ENCODE peak calls at places on chromosomes 11 and 22, in five cellular contexts. One of them, this sample, is unnamed.

GRCh38 chr22:43151251-43152000 is at the start of gene TSPO:
- DNase-seq in PC-9: peak
- DNase-seq in lower lobe of right lung: peak
- DNase-seq in suprapubic skin: peak
- DNase-seq in NB4: peak
- DNase-seq in this sample: peak

GRCh38 chr11:123062892-123063395 is 1.0 kb upstream of the HSPA8 start:
- DNase-seq in lower lobe of right lung: no peak
- DNase-seq in NB4: peak
- DNase-seq in PC-9: no peak
- DNase-seq in suprapubic skin: no peak
- DNase-seq in this sample: no peak

GRCh38 chr22:27632451-27633295 is 168.9 kb downstream of the MN1 start:
- DNase-seq in NB4: no peak
- DNase-seq in PC-9: no peak
- DNase-seq in lower lobe of right lung: no peak
- DNase-seq in suprapubic skin: no peak
- DNase-seq in this sample: no peak

GRCh38 chr11:2091112-2091746 is 48.0 kb downstream of the IGF2 start:
- DNase-seq in PC-9: no peak
- DNase-seq in lower lobe of right lung: peak
- DNase-seq in suprapubic skin: no peak
- DNase-seq in NB4: no peak
- DNase-seq in this sample: peak

GRCh38 chr11:30889116-30889765 is 303.1 kb upstream of the MPPED2 start:
- DNase-seq in PC-9: no peak
- DNase-seq in lower lobe of right lung: no peak
- DNase-seq in NB4: no peak
- DNase-seq in suprapubic skin: no peak
- DNase-seq in this sample: no peak

GRCh38 chr11:50298182-50298988 is 265.7 kb downstream of the OR4C45 start:
- DNase-seq in NB4: no peak
- DNase-seq in suprapubic skin: no peak
- DNase-seq in lower lobe of right lung: no peak
- DNase-seq in PC-9: no peak
- DNase-seq in this sample: no peak

GRCh38 chr22:50301581-50301991 is 5.9 kb downstream of the PLXNB2 start:
- DNase-seq in NB4: no peak
- DNase-seq in lower lobe of right lung: no peak
- DNase-seq in suprapubic skin: no peak
- DNase-seq in PC-9: no peak
- DNase-seq in this sample: no peak

GRCh38 chr11:130213143-130213978 is 53.8 kb downstream of the ST14 start:
- DNase-seq in lower lobe of right lung: peak
- DNase-seq in suprapubic skin: peak
- DNase-seq in NB4: peak
- DNase-seq in PC-9: peak
- DNase-seq in this sample: peak

GRCh38 chr11:79236541-79236971 is 204.3 kb downstream of the TENM4 start:
- DNase-seq in lower lobe of right lung: no peak
- DNase-seq in suprapubic skin: no peak
- DNase-seq in NB4: no peak
- DNase-seq in PC-9: no peak
- DNase-seq in this sample: no peak

GRCh38 chr11:134288486-134288885 is 12.3 kb downstream of the GLB1L3 start:
- DNase-seq in NB4: no peak
- DNase-seq in PC-9: no peak
- DNase-seq in lower lobe of right lung: no peak
- DNase-seq in suprapubic skin: no peak
- DNase-seq in this sample: no peak

GRCh38 chr11:106461839-106462545 is 384.5 kb downstream of the AASDHPPT start:
- DNase-seq in lower lobe of right lung: no peak
- DNase-seq in PC-9: no peak
- DNase-seq in suprapubic skin: no peak
- DNase-seq in NB4: no peak
- DNase-seq in this sample: no peak

GRCh38 chr11:114080219-114080618 is 20.7 kb downstream of the ZBTB16 start:
- DNase-seq in NB4: peak
- DNase-seq in suprapubic skin: no peak
- DNase-seq in lower lobe of right lung: no peak
- DNase-seq in PC-9: no peak
- DNase-seq in this sample: no peak

GRCh38 chr11:88341852-88342251 is 4.3 kb upstream of the CTSC start:
- DNase-seq in lower lobe of right lung: no peak
- DNase-seq in suprapubic skin: no peak
- DNase-seq in NB4: no peak
- DNase-seq in PC-9: no peak
- DNase-seq in this sample: no peak
- TF ChIP-seq CTCF in lower lobe of right lung: no peak
- TF ChIP-seq CTCF in suprapubic skin: no peak
- TF ChIP-seq CTCF in NB4: no peak
- TF ChIP-seq CTCF in PC-9: no peak
- TF ChIP-seq CTCF in this sample: no peak

GRCh38 chr22:37166675-37167066 is 17.0 kb upstream of the IL2RB start:
- DNase-seq in lower lobe of right lung: peak
- DNase-seq in PC-9: peak
- DNase-seq in suprapubic skin: peak
- DNase-seq in NB4: peak
- DNase-seq in this sample: no peak

GRCh38 chr22:37167176-37167980 is 17.7 kb upstream of the IL2RB start:
- DNase-seq in lower lobe of right lung: peak
- DNase-seq in suprapubic skin: peak
- DNase-seq in PC-9: no peak
- DNase-seq in NB4: no peak
- DNase-seq in this sample: no peak

GRCh38 chr22:37164535-37164887 is 14.8 kb upstream of the IL2RB start:
- DNase-seq in suprapubic skin: no peak
- DNase-seq in NB4: no peak
- DNase-seq in PC-9: no peak
- DNase-seq in lower lobe of right lung: no peak
- DNase-seq in this sample: no peak

GRCh38 chr22:37165066-37165465 is 15.3 kb upstream of the IL2RB start:
- DNase-seq in NB4: no peak
- DNase-seq in lower lobe of right lung: peak
- DNase-seq in suprapubic skin: no peak
- DNase-seq in PC-9: no peak
- DNase-seq in this sample: no peak

GRCh38 chr22:37165940-37166674 is 16.4 kb upstream of the IL2RB start:
- DNase-seq in PC-9: no peak
- DNase-seq in NB4: no peak
- DNase-seq in lower lobe of right lung: peak
- DNase-seq in suprapubic skin: no peak
- DNase-seq in this sample: no peak
- TF ChIP-seq CTCF in PC-9: no peak
- TF ChIP-seq CTCF in NB4: no peak
- TF ChIP-seq CTCF in lower lobe of right lung: no peak
- TF ChIP-seq CTCF in suprapubic skin: no peak
- TF ChIP-seq CTCF in this sample: no peak

GRCh38 chr11:60240661-60241060 is 2.3 kb downstream of the MS4A4E start:
- DNase-seq in suprapubic skin: no peak
- DNase-seq in PC-9: no peak
- DNase-seq in lower lobe of right lung: no peak
- DNase-seq in NB4: no peak
- DNase-seq in this sample: no peak
- TF ChIP-seq CTCF in suprapubic skin: no peak
- TF ChIP-seq CTCF in PC-9: no peak
- TF ChIP-seq CTCF in lower lobe of right lung: no peak
- TF ChIP-seq CTCF in NB4: no peak
- TF ChIP-seq CTCF in this sample: no peak

GRCh38 chr11:116533186-116533825 is 239.5 kb downstream of the BUD13 start:
- DNase-seq in NB4: no peak
- DNase-seq in lower lobe of right lung: no peak
- DNase-seq in suprapubic skin: peak
- DNase-seq in PC-9: no peak
- DNase-seq in this sample: peak
- TF ChIP-seq CTCF in NB4: no peak
- TF ChIP-seq CTCF in lower lobe of right lung: no peak
- TF ChIP-seq CTCF in suprapubic skin: no peak
- TF ChIP-seq CTCF in PC-9: no peak
- TF ChIP-seq CTCF in this sample: no peak

DNA sequence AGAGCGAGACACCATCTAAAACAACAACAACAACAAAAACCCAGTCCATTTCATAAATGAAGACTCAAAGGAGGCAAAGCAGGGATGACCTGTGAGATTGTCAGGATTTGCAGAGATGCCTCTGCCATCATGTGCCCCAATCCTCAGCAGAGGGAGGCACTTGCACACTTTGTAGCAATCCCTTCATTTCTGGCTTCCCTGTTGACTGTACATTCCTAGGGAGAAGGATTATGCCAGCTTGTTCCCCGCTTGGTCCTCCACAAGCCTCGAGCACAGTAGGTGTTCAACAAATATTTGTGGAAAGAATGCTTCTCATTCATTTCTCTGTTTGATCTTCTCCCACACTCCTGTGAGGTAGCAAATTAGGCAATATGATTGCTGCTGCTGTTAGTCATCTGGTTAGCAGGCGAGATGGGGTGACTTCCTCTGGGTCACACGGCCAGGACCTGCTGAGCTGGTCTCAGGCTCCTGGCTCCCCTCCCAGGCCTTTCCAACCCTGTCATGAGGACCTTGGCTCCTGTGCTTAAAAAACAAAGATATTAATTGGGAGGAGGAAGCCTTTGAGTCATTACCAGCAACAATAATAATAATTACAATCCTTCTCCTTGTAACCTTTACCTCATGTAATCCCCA is 34.1 kb downstream of the LIF start:
- DNase-seq in NB4: peak
- DNase-seq in lower lobe of right lung: peak
- DNase-seq in suprapubic skin: no peak
- DNase-seq in PC-9: peak
- DNase-seq in this sample: peak
- TF ChIP-seq CTCF in NB4: no peak
- TF ChIP-seq CTCF in lower lobe of right lung: no peak
- TF ChIP-seq CTCF in suprapubic skin: no peak
- TF ChIP-seq CTCF in PC-9: no peak
- TF ChIP-seq CTCF in this sample: no peak

GRCh38 chr22:25774575-25775026 is 32.6 kb downstream of the MYO18B start:
- DNase-seq in lower lobe of right lung: no peak
- DNase-seq in PC-9: no peak
- DNase-seq in NB4: no peak
- DNase-seq in suprapubic skin: no peak
- DNase-seq in this sample: no peak
- TF ChIP-seq CTCF in lower lobe of right lung: no peak
- TF ChIP-seq CTCF in PC-9: peak
- TF ChIP-seq CTCF in NB4: peak
- TF ChIP-seq CTCF in suprapubic skin: no peak
- TF ChIP-seq CTCF in this sample: no peak

GRCh38 chr22:20026996-20027601 is 6.2 kb downstream of the TANGO2 start:
- DNase-seq in PC-9: no peak
- DNase-seq in lower lobe of right lung: no peak
- DNase-seq in suprapubic skin: no peak
- DNase-seq in NB4: no peak
- DNase-seq in this sample: no peak
- TF ChIP-seq CTCF in PC-9: no peak
- TF ChIP-seq CTCF in lower lobe of right lung: no peak
- TF ChIP-seq CTCF in suprapubic skin: no peak
- TF ChIP-seq CTCF in NB4: no peak
- TF ChIP-seq CTCF in this sample: no peak

GRCh38 chr11:11451501-11452005 is 98.5 kb upstream of the CSNK2A3 start:
- DNase-seq in PC-9: no peak
- DNase-seq in lower lobe of right lung: no peak
- DNase-seq in suprapubic skin: no peak
- DNase-seq in NB4: no peak
- DNase-seq in this sample: no peak
- TF ChIP-seq CTCF in PC-9: no peak
- TF ChIP-seq CTCF in lower lobe of right lung: no peak
- TF ChIP-seq CTCF in suprapubic skin: no peak
- TF ChIP-seq CTCF in NB4: no peak
- TF ChIP-seq CTCF in this sample: no peak

DNA sequence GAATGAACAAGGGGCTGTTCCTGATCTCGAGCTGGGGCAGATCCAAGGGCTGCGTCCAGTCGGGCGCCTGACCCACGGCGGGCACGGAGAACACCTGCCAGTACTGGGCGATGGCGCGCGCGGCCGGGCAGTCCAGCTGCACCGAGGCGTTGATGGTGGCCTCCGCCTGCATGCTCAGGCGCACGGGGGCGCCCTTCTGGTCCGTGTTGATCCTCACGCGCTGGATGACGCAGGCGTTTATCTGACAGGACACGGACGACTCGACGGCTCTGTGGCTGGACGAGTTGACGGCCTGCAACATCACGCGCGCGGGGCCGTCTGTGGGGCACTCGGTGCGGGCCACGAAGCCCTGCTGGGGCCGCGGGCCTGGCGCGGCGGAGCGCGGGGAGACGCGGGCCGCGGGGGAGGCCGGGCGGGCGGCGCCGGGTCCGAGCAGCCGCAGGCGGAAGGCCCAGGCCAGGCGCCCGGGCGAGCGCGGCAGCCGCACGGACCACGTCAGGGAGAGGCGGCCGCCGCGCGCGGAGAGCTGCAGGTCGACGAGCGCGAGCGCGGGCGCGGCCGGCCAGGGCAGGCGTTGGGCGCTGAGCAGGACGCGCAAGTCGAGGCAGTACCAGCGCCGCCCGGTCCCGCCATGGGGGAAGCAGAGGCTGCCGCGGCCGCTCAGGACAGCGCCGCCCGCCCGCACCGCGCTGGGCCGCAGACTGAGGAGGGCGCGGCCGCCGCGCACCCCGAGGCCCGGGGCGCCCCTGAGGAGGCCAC is 515 bp downstream of the PKDREJ start:
- DNase-seq in PC-9: no peak
- DNase-seq in suprapubic skin: peak
- DNase-seq in NB4: no peak
- DNase-seq in lower lobe of right lung: peak
- DNase-seq in this sample: no peak
- TF ChIP-seq CTCF in PC-9: no peak
- TF ChIP-seq CTCF in suprapubic skin: no peak
- TF ChIP-seq CTCF in NB4: no peak
- TF ChIP-seq CTCF in lower lobe of right lung: peak
- TF ChIP-seq CTCF in this sample: peak

GRCh38 chr11:128018692-128019091 is 568.7 kb downstream of the ETS1 start:
- DNase-seq in lower lobe of right lung: no peak
- DNase-seq in PC-9: no peak
- DNase-seq in suprapubic skin: no peak
- DNase-seq in NB4: no peak
- DNase-seq in this sample: no peak

GRCh38 chr11:128022761-128023160 is 564.6 kb downstream of the ETS1 start:
- DNase-seq in suprapubic skin: no peak
- DNase-seq in PC-9: no peak
- DNase-seq in lower lobe of right lung: no peak
- DNase-seq in NB4: no peak
- DNase-seq in this sample: no peak

GRCh38 chr11:128021304-128022006 is 565.9 kb downstream of the ETS1 start:
- DNase-seq in suprapubic skin: no peak
- DNase-seq in NB4: peak
- DNase-seq in lower lobe of right lung: no peak
- DNase-seq in PC-9: peak
- DNase-seq in this sample: no peak

GRCh38 chr11:128026596-128026995 is 560.8 kb downstream of the ETS1 start:
- DNase-seq in PC-9: peak
- DNase-seq in NB4: peak
- DNase-seq in suprapubic skin: no peak
- DNase-seq in lower lobe of right lung: no peak
- DNase-seq in this sample: no peak

DNA sequence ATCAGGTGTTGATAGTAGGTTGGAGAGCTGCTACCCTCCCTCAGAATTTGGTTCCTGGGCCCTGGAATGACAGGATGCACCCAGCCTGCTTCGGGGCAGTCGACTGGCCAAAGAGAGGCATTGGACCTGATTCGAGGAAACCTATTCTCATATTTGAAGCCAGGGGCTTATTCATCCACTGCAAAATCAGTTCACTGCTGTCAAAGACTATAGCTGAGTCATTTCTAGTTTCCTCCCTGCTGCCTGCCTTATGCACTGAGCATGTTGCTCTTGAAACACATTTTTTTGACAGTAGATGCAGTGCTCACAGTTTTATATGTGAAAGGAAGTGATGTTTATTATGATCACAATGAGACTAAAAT is 565.4 kb downstream of the ETS1 start:
- DNase-seq in lower lobe of right lung: no peak
- DNase-seq in suprapubic skin: no peak
- DNase-seq in NB4: no peak
- DNase-seq in PC-9: no peak
- DNase-seq in this sample: no peak
- TF ChIP-seq CTCF in lower lobe of right lung: no peak
- TF ChIP-seq CTCF in suprapubic skin: no peak
- TF ChIP-seq CTCF in NB4: no peak
- TF ChIP-seq CTCF in PC-9: peak
- TF ChIP-seq CTCF in this sample: peak